ENCODE peak calls at places on chromosome X, in eight cellular contexts. W is amniotic epithelial cell, H is fibroblast of lung, Y is NCI-H69, O is NCI-H1694 treated with DMSO at 0.1 percent for 48 hours, I is GDM1, A is right lobe of liver, Q is foreskin fibroblast. P is an unnamed sample.
A peak's percentile ranks its signal among the peaks of the same experiment; 100 is the strongest.

GRCh38 chrX:30892591-30892990 is 3.5 kb upstream of the TAB3 start:
- DNase-seq in H (no peak), I (no peak), Q (no peak), Y (no peak), W (no peak), A (no peak), O (no peak), P (no peak)

GRCh38 chrX:133608406-133608805 is 193.1 kb upstream of the GPC4 start:
- DNase-seq in A (no peak), H (peak; percentile 60), W (no peak), I (no peak), Y (no peak), O (no peak), Q (peak; percentile 27), P (peak; percentile 5)

GRCh38 chrX:9197231-9197630 is 163.3 kb upstream of the FAM9B start:
- DNase-seq in W (no peak), Q (peak; percentile 44), Y (no peak), H (peak; percentile 86), A (no peak), I (no peak), O (no peak), P (peak; percentile 9)

GRCh38 chrX:154374361-154375155 is at the start of gene FLNA:
- DNase-seq in Y (peak; percentile 56), I (no peak), A (no peak), Q (peak; percentile 53), W (no peak), H (no peak), O (no peak), P (no peak)

GRCh38 chrX:119410027-119410819 is 11.1 kb downstream of the SLC25A43 start:
- DNase-seq in H (peak; percentile 73), W (peak; percentile 91), A (peak; percentile 69), I (no peak), Q (peak; percentile 86), Y (peak; percentile 58), O (no peak), P (peak; percentile 75)

GRCh38 chrX:40496728-40497127 is 84.0 kb upstream of the ATP6AP2 start:
- DNase-seq in O (peak; percentile 66), A (no peak), Y (peak; percentile 11), Q (no peak), H (peak; percentile 33), I (no peak), W (no peak), P (peak; percentile 64)

GRCh38 chrX:95875661-95876060 is 809.0 kb upstream of the DIAPH2 start:
- DNase-seq in Y (no peak), Q (no peak), H (no peak), W (no peak), O (no peak), A (no peak), I (no peak), P (no peak)

GRCh38 chrX:110851780-110852179 is 56.2 kb upstream of the CHRDL1 start:
- DNase-seq in Y (peak; percentile 64), W (peak; percentile 2), Q (peak; percentile 61), A (no peak), H (peak; percentile 12), O (no peak), I (no peak), P (peak; percentile 7)

GRCh38 chrX:9866633-9867032 is 80.4 kb downstream of the SHROOM2 start:
- DNase-seq in O (no peak), W (peak; percentile 73), Q (peak; percentile 20), I (no peak), A (no peak), H (peak; percentile 34), Y (no peak), P (no peak)

GRCh38 chrX:63922221-63922620 is 137.2 kb upstream of the ARHGEF9 start:
- DNase-seq in Q (peak; percentile 61), O (no peak), Y (no peak), H (peak; percentile 1), I (no peak), W (no peak), A (no peak), P (peak; percentile 17)

GRCh38 chrX:85017721-85018120 is 14.0 kb downstream of the APOOL start:
- DNase-seq in O (no peak), W (peak; percentile 27), Q (no peak), I (no peak), H (peak; percentile 1), A (no peak), Y (no peak), P (peak; percentile 54)

GRCh38 chrX:153825042-153825441 is 5.3 kb downstream of the PDZD4 start:
- DNase-seq in Q (no peak), O (no peak), H (no peak), Y (no peak), W (no peak), A (no peak), I (no peak), P (no peak)

GRCh38 chrX:135114392-135114791 is 5.9 kb downstream of the ETDB start:
- DNase-seq in Q (no peak), Y (no peak), I (no peak), W (no peak), O (no peak), A (no peak), H (no peak), P (peak; percentile 42)

GRCh38 chrX:17634542-17635207 is 102.6 kb upstream of the SCML1 start:
- DNase-seq in O (no peak), I (no peak), Q (no peak), Y (peak; percentile 90), H (no peak), W (no peak), A (no peak), P (no peak)

GRCh38 chrX:13965531-13965930 is 64.2 kb downstream of the GEMIN8 start:
- DNase-seq in A (no peak), H (no peak), I (no peak), O (no peak), Q (no peak), W (no peak), Y (no peak), P (no peak)

GRCh38 chrX:40040686-40041461 is 56.9 kb downstream of the BCOR start:
- DNase-seq in O (no peak), A (no peak), Q (no peak), I (peak; percentile 21), H (no peak), W (no peak), Y (no peak), P (no peak)

GRCh38 chrX:48498374-48498809 is 10.4 kb upstream of the PORCN start:
- DNase-seq in A (no peak), W (peak; percentile 84), H (peak; percentile 39), Q (peak; percentile 85), Y (peak; percentile 1), I (no peak), O (no peak), P (peak; percentile 42)

GRCh38 chrX:117376460-117376859 is 740.1 kb downstream of the KLHL13 start:
- DNase-seq in O (no peak), H (no peak), I (no peak), Q (no peak), W (peak; percentile 0), A (no peak), Y (no peak), P (no peak)

GRCh38 chrX:35890699-35891098 is 28.8 kb upstream of the CFAP47 start:
- DNase-seq in W (peak; percentile 50), I (peak; percentile 39), O (peak; percentile 45), H (peak; percentile 56), Y (peak; percentile 34), Q (no peak), A (no peak), P (peak; percentile 58)

GRCh38 chrX:132023896-132024386 is 839 bp downstream of the STK26 start:
- DNase-seq in H (no peak), Q (peak; percentile 8), I (peak; percentile 19), A (no peak), Y (peak; percentile 42), W (no peak), O (no peak), P (no peak)

GRCh38 chrX:1395646-1396216 is 3.8 kb upstream of the SLC25A6 start:
- DNase-seq in Y (no peak), Q (no peak), W (no peak), H (no peak), I (no peak), O (no peak), A (no peak), P (no peak)

GRCh38 chrX:23659339-23659738 is 8.0 kb upstream of the PRDX4 start:
- DNase-seq in H (no peak), Y (no peak), Q (no peak), I (no peak), W (no peak), A (no peak), O (no peak), P (no peak)

GRCh38 chrX:19563746-19564145 is 48.4 kb upstream of the MAP3K15 start:
- DNase-seq in Q (no peak), Y (no peak), W (no peak), O (no peak), H (no peak), A (no peak), I (no peak), P (no peak)

GRCh38 chrX:44025611-44026010 is 52.4 kb upstream of the NDP start:
- DNase-seq in Y (no peak), A (no peak), O (no peak), W (peak; percentile 58), H (peak; percentile 45), Q (peak; percentile 42), I (no peak), P (peak; percentile 78)

GRCh38 chrX:2627272-2627867 is 63.7 kb upstream of the CD99 start:
- DNase-seq in A (no peak), H (peak; percentile 46), O (no peak), Q (peak; percentile 30), W (peak; percentile 54), I (no peak), Y (no peak), P (peak; percentile 72)

GRCh38 chrX:21657318-21658151 is 595 bp downstream of the KLHL34 start:
- DNase-seq in I (no peak), O (no peak), A (no peak), Q (no peak), H (no peak), W (no peak), Y (no peak), P (no peak)

GRCh38 chrX:150688911-150689451 is 4.2 kb upstream of the MTMR1 start:
- DNase-seq in O (no peak), Q (peak; percentile 87), H (peak; percentile 78), A (no peak), W (peak; percentile 89), Y (peak; percentile 2), I (no peak), P (peak; percentile 96)

GRCh38 chrX:84046403-84046984 is 141.5 kb downstream of the RPS6KA6 start:
- DNase-seq in W (peak; percentile 17), Q (peak; percentile 58), A (no peak), I (no peak), O (peak; percentile 41), Y (peak; percentile 55), H (peak; percentile 39), P (peak; percentile 52)

GRCh38 chrX:16869393-16870094 is 618 bp downstream of the RBBP7 start:
- DNase-seq in H (no peak), Y (peak; percentile 83), A (peak; percentile 58), I (peak; percentile 32), Q (peak; percentile 65), O (no peak), W (peak; percentile 10), P (no peak)

GRCh38 chrX:70762285-70762684 is 146.2 kb downstream of the TEX11 start:
- DNase-seq in Y (no peak), A (no peak), W (no peak), I (no peak), H (no peak), O (no peak), Q (no peak), P (no peak)

GRCh38 chrX:112645774-112646173 is 34.0 kb downstream of the LHFPL1 start:
- DNase-seq in Y (no peak), O (no peak), W (no peak), I (no peak), H (no peak), A (no peak), Q (no peak), P (no peak)

GRCh38 chrX:100990139-100990538 is 20.6 kb downstream of the ARL13A start:
- DNase-seq in W (no peak), Q (no peak), H (no peak), Y (peak; percentile 0), O (no peak), I (no peak), A (no peak), P (no peak)

P was measured in choroid plexus epithelial cell.